ENCODE peak calls at places on chromosomes 4 and X, in six cellular contexts. One of them, this sample, is unnamed. For H3K4me1, the result is how much of the 10 kb centered on the place peaks cover.

GRCh38 chr4:26466871-26467270 is 23.4 kb downstream of the CCKAR start:
- DNase-seq in upper lobe of right lung: no peak
- DNase-seq in pancreas: no peak
- DNase-seq in lower lobe of right lung: no peak
- DNase-seq in tibial nerve: no peak
- DNase-seq in naive thymus-derived CD4-positive, alpha-beta T cell: no peak
- DNase-seq in this sample: no peak

GRCh38 chr4:8762951-8763735 is 108.5 kb downstream of the HMX1 start:
- DNase-seq in pancreas: no peak
- DNase-seq in lower lobe of right lung: peak
- DNase-seq in upper lobe of right lung: peak
- DNase-seq in naive thymus-derived CD4-positive, alpha-beta T cell: no peak
- DNase-seq in tibial nerve: no peak
- DNase-seq in this sample: peak

GRCh38 chr4:92678292-92678691 is 374.5 kb downstream of the GRID2 start:
- DNase-seq in pancreas: no peak
- DNase-seq in tibial nerve: no peak
- DNase-seq in naive thymus-derived CD4-positive, alpha-beta T cell: no peak
- DNase-seq in upper lobe of right lung: no peak
- DNase-seq in lower lobe of right lung: no peak
- DNase-seq in this sample: no peak

GRCh38 chr4:4643306-4643705 is 101.5 kb upstream of the STX18 start:
- DNase-seq in tibial nerve: no peak
- DNase-seq in upper lobe of right lung: no peak
- DNase-seq in naive thymus-derived CD4-positive, alpha-beta T cell: no peak
- DNase-seq in pancreas: no peak
- DNase-seq in lower lobe of right lung: no peak
- DNase-seq in this sample: no peak

GRCh38 chrX:152821145-152821765 is 9.3 kb downstream of the CETN2 start:
- DNase-seq in pancreas: peak
- DNase-seq in lower lobe of right lung: no peak
- DNase-seq in tibial nerve: no peak
- DNase-seq in naive thymus-derived CD4-positive, alpha-beta T cell: no peak
- DNase-seq in upper lobe of right lung: no peak
- DNase-seq in this sample: no peak

GRCh38 chr4:142238589-142238988 is 602.2 kb downstream of the IL15 start:
- DNase-seq in tibial nerve: no peak
- DNase-seq in lower lobe of right lung: no peak
- DNase-seq in naive thymus-derived CD4-positive, alpha-beta T cell: no peak
- DNase-seq in upper lobe of right lung: no peak
- DNase-seq in pancreas: no peak
- DNase-seq in this sample: no peak

GRCh38 chrX:15744181-15744867 is 6.3 kb downstream of the CA5B start:
- DNase-seq in lower lobe of right lung: no peak
- DNase-seq in upper lobe of right lung: no peak
- DNase-seq in tibial nerve: no peak
- DNase-seq in naive thymus-derived CD4-positive, alpha-beta T cell: no peak
- DNase-seq in pancreas: peak
- DNase-seq in this sample: no peak

GRCh38 chr4:109206610-109207009 is 95.8 kb downstream of the COL25A1 start:
- DNase-seq in tibial nerve: no peak
- DNase-seq in pancreas: no peak
- DNase-seq in naive thymus-derived CD4-positive, alpha-beta T cell: no peak
- DNase-seq in upper lobe of right lung: no peak
- DNase-seq in lower lobe of right lung: no peak
- DNase-seq in this sample: no peak

GRCh38 chr4:46934731-46935130 is 25.7 kb upstream of the COX7B2 start:
- DNase-seq in pancreas: no peak
- DNase-seq in naive thymus-derived CD4-positive, alpha-beta T cell: no peak
- DNase-seq in upper lobe of right lung: no peak
- DNase-seq in tibial nerve: no peak
- DNase-seq in lower lobe of right lung: no peak
- DNase-seq in this sample: no peak

GRCh38 chr4:147138171-147138570 is 192.5 kb upstream of the TTC29 start:
- DNase-seq in naive thymus-derived CD4-positive, alpha-beta T cell: no peak
- DNase-seq in lower lobe of right lung: no peak
- DNase-seq in tibial nerve: no peak
- DNase-seq in upper lobe of right lung: no peak
- DNase-seq in pancreas: no peak
- DNase-seq in this sample: no peak

GRCh38 chr4:101122019-101122418 is 225.3 kb downstream of the PPP3CA start:
- DNase-seq in pancreas: no peak
- DNase-seq in upper lobe of right lung: no peak
- DNase-seq in naive thymus-derived CD4-positive, alpha-beta T cell: no peak
- DNase-seq in lower lobe of right lung: no peak
- DNase-seq in tibial nerve: no peak
- DNase-seq in this sample: no peak
- H3K4me1 ChIP-seq in pancreas: under half
- H3K4me1 ChIP-seq in upper lobe of right lung: under half
- H3K4me1 ChIP-seq in naive thymus-derived CD4-positive, alpha-beta T cell: under half
- H3K4me1 ChIP-seq in lower lobe of right lung: under half
- H3K4me1 ChIP-seq in tibial nerve: under half
- H3K4me1 ChIP-seq in this sample: under half

GRCh38 chrX:123975180-123975579 is 13.7 kb downstream of the STAG2 start:
- DNase-seq in pancreas: peak
- DNase-seq in upper lobe of right lung: no peak
- DNase-seq in naive thymus-derived CD4-positive, alpha-beta T cell: no peak
- DNase-seq in tibial nerve: no peak
- DNase-seq in lower lobe of right lung: no peak
- DNase-seq in this sample: no peak
- H3K4me1 ChIP-seq in pancreas: under half
- H3K4me1 ChIP-seq in upper lobe of right lung: under half
- H3K4me1 ChIP-seq in naive thymus-derived CD4-positive, alpha-beta T cell: under half
- H3K4me1 ChIP-seq in tibial nerve: under half
- H3K4me1 ChIP-seq in lower lobe of right lung: half or more
- H3K4me1 ChIP-seq in this sample: under half

DNA sequence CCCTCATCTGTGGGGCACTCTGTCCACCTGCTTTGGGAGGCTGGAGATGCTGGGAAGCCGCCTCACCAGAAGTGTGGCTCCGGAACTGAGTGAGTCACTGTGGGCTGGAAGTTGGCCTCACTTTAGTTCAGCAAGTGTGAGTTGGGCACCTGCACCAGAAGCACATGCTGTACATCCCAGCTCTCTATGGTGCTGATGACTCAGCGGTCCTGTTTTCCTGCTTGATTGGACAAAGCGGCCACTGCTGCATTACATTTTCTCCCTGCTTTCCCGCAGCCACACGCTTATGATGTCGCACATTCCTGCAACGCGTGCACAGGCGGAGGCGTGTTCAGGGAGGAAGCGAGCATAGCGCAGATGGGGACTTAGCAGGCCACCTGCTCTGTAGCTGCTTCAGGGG is 26.8 kb upstream of the CLDN34 start:
- DNase-seq in pancreas: no peak
- DNase-seq in naive thymus-derived CD4-positive, alpha-beta T cell: no peak
- DNase-seq in lower lobe of right lung: no peak
- DNase-seq in upper lobe of right lung: no peak
- DNase-seq in tibial nerve: no peak
- DNase-seq in this sample: no peak
- H3K4me1 ChIP-seq in pancreas: under half
- H3K4me1 ChIP-seq in naive thymus-derived CD4-positive, alpha-beta T cell: under half
- H3K4me1 ChIP-seq in lower lobe of right lung: under half
- H3K4me1 ChIP-seq in upper lobe of right lung: under half
- H3K4me1 ChIP-seq in tibial nerve: under half
- H3K4me1 ChIP-seq in this sample: under half

GRCh38 chrX:37759878-37760418 is 19.9 kb upstream of the CYBB start:
- DNase-seq in upper lobe of right lung: no peak
- DNase-seq in lower lobe of right lung: no peak
- DNase-seq in tibial nerve: no peak
- DNase-seq in pancreas: no peak
- DNase-seq in naive thymus-derived CD4-positive, alpha-beta T cell: no peak
- DNase-seq in this sample: no peak
- H3K4me1 ChIP-seq in upper lobe of right lung: under half
- H3K4me1 ChIP-seq in lower lobe of right lung: under half
- H3K4me1 ChIP-seq in tibial nerve: under half
- H3K4me1 ChIP-seq in pancreas: under half
- H3K4me1 ChIP-seq in naive thymus-derived CD4-positive, alpha-beta T cell: under half
- H3K4me1 ChIP-seq in this sample: under half

DNA sequence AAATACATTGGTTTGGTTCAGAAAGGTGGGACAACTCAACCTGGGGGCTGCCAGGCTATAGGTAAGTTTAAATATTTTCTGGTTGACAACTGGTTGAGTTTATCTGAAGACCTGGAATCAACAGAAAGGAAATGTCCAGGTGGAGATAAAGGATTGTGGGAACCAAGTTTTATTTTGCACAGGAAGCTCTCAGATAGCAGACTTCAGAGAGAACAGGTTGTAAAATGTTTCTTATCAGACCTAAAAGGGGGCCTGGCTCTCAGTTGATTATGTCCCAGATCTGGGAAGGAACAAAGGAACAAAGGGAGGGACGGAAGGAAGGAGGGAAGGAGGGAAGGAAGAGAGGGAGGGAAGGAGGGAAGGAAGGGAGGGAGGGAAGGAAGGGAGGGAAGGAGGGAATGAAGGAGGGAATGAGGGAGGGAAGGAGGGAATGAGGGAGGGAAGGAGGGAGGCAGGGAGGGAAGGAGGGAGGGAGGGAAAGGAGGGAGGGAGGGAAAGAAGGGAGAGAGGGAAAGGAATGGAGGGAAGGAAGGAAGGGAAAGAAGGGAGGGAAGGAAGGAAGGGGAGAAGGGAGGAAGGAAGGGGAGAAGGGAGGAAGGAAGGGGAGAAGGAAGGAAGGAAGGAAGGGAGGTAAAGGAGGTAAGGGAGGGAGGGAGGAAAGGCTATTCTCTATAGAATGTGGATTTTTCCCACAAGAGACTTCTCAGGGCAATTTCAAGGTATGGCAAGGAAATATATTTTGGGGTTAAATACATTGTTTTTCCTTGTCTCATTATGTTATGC is 186.7 kb downstream of the DHRSX start:
- DNase-seq in upper lobe of right lung: no peak
- DNase-seq in naive thymus-derived CD4-positive, alpha-beta T cell: no peak
- DNase-seq in tibial nerve: no peak
- DNase-seq in pancreas: no peak
- DNase-seq in lower lobe of right lung: no peak
- DNase-seq in this sample: no peak
- H3K4me1 ChIP-seq in upper lobe of right lung: under half
- H3K4me1 ChIP-seq in naive thymus-derived CD4-positive, alpha-beta T cell: under half
- H3K4me1 ChIP-seq in tibial nerve: under half
- H3K4me1 ChIP-seq in pancreas: under half
- H3K4me1 ChIP-seq in lower lobe of right lung: under half
- H3K4me1 ChIP-seq in this sample: under half

DNA sequence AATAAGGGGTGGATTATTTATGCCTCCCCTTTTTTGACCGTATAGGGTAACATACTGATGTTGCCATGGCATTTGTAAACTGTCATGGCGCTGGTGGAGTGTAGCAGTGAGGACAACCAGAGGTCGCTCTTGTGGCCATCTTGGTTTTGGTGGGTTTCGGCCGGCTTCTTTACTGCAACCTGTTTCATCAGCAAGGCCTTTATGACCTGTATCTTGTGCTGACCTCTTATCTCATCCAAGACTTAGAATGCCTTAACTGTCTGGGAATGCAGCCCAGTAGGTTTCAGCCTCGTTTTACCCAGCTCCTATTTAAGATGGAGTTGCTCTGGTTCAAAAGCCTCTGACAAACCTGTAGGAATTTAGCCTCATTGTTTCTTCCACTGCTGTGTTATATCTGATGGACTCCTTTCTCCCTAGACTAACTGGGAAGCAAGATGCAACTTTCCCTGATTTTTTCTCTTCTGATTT is 71.4 kb downstream of the TMEM131L start:
- DNase-seq in lower lobe of right lung: no peak
- DNase-seq in naive thymus-derived CD4-positive, alpha-beta T cell: no peak
- DNase-seq in tibial nerve: no peak
- DNase-seq in pancreas: no peak
- DNase-seq in upper lobe of right lung: no peak
- DNase-seq in this sample: no peak
- H3K4me1 ChIP-seq in lower lobe of right lung: under half
- H3K4me1 ChIP-seq in naive thymus-derived CD4-positive, alpha-beta T cell: under half
- H3K4me1 ChIP-seq in tibial nerve: under half
- H3K4me1 ChIP-seq in pancreas: under half
- H3K4me1 ChIP-seq in upper lobe of right lung: under half
- H3K4me1 ChIP-seq in this sample: under half

GRCh38 chr4:33537527-33537926 is 2706.8 kb downstream of the ARAP2 start:
- DNase-seq in tibial nerve: no peak
- DNase-seq in naive thymus-derived CD4-positive, alpha-beta T cell: no peak
- DNase-seq in lower lobe of right lung: no peak
- DNase-seq in pancreas: no peak
- DNase-seq in upper lobe of right lung: no peak
- DNase-seq in this sample: no peak

GRCh38 chr4:33532821-33533220 is 2711.5 kb downstream of the ARAP2 start:
- DNase-seq in lower lobe of right lung: no peak
- DNase-seq in tibial nerve: no peak
- DNase-seq in upper lobe of right lung: no peak
- DNase-seq in naive thymus-derived CD4-positive, alpha-beta T cell: no peak
- DNase-seq in pancreas: no peak
- DNase-seq in this sample: no peak
- H3K4me1 ChIP-seq in lower lobe of right lung: under half
- H3K4me1 ChIP-seq in tibial nerve: under half
- H3K4me1 ChIP-seq in upper lobe of right lung: under half
- H3K4me1 ChIP-seq in naive thymus-derived CD4-positive, alpha-beta T cell: under half
- H3K4me1 ChIP-seq in pancreas: under half
- H3K4me1 ChIP-seq in this sample: under half

DNA sequence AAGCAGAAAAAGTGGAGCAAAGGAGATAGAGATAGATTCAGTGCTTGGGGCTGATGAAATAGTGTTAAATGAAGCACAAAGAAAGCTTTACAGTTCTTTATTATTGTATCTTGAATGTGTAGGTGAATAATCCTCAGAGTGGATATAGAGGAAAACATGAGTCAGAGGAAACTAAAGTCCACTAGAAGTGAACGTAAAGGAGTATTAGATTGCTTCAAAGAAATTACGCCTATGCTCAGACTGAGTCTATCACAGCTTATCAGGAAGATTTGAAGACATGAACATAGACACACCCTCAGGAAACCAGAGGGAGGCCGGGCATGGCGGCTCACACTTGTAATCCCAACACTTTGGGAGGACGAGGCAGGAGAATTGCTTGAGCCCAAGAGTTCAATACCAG is 50.3 kb upstream of the FAM9A start:
- DNase-seq in pancreas: no peak
- DNase-seq in naive thymus-derived CD4-positive, alpha-beta T cell: no peak
- DNase-seq in tibial nerve: no peak
- DNase-seq in upper lobe of right lung: no peak
- DNase-seq in lower lobe of right lung: no peak
- DNase-seq in this sample: no peak
- H3K4me1 ChIP-seq in pancreas: under half
- H3K4me1 ChIP-seq in naive thymus-derived CD4-positive, alpha-beta T cell: under half
- H3K4me1 ChIP-seq in tibial nerve: under half
- H3K4me1 ChIP-seq in upper lobe of right lung: under half
- H3K4me1 ChIP-seq in lower lobe of right lung: under half
- H3K4me1 ChIP-seq in this sample: under half